ENCODE peak calls at places on chromosomes 4 and X, in ten cellular contexts. N, B, R, I, M, C, O, U, H and A are unnamed samples.

GRCh38 chrX:23327104-23327503 is 7.5 kb upstream of the PTCHD1 start:
- DNase-seq in O (peak), I (no peak), U (no peak), R (no peak), B (no peak), N (no peak), C (no peak), M (no peak), H (no peak), A (no peak)

GRCh38 chrX:19347916-19348315 is 4.2 kb downstream of the PDHA1 start:
- DNase-seq in I (no peak), M (no peak), N (no peak), O (no peak), R (no peak), C (no peak), U (no peak), H (no peak), B (peak), A (no peak)

GRCh38 chrX:136336623-136337022 is 35.9 kb downstream of the ADGRG4 start:
- DNase-seq in O (no peak), M (no peak), N (no peak), C (no peak), R (no peak), I (no peak), U (no peak), B (no peak), H (no peak), A (no peak)

GRCh38 chrX:28675173-28675572 is 87.9 kb downstream of the IL1RAPL1 start:
- DNase-seq in M (no peak), O (no peak), I (no peak), C (no peak), B (no peak), U (no peak), H (no peak), N (no peak), R (no peak), A (no peak)

GRCh38 chr4:13544556-13545393 is 467 bp upstream of the NKX3-2 start:
- DNase-seq in R (peak), M (no peak), C (peak), U (peak), H (peak), I (peak), B (peak), N (no peak), O (peak), A (peak)

GRCh38 chr4:57764840-57765239 is 654.7 kb upstream of the IGFBP7 start:
- DNase-seq in I (no peak), H (no peak), U (no peak), B (no peak), O (no peak), R (no peak), C (no peak), M (no peak), N (no peak), A (no peak)

GRCh38 chr4:84050014-84050413 is 449.1 kb downstream of the NKX6-1 start:
- DNase-seq in M (no peak), U (no peak), C (peak), B (no peak), O (no peak), R (no peak), H (peak), I (no peak), N (no peak), A (no peak)

GRCh38 chr4:23422878-23423277 is 467.0 kb downstream of the PPARGC1A start:
- DNase-seq in H (no peak), C (no peak), M (no peak), N (no peak), O (no peak), U (no peak), I (no peak), R (no peak), B (no peak), A (no peak)

GRCh38 chr4:134773497-134774000 is 572.0 kb upstream of the PABPC4L start:
- DNase-seq in R (no peak), I (no peak), M (no peak), B (no peak), U (peak), N (no peak), H (no peak), C (no peak), O (no peak), A (no peak)

GRCh38 chrX:40471965-40472648 is 108.7 kb upstream of the ATP6AP2 start:
- DNase-seq in H (peak), M (no peak), N (no peak), B (peak), C (peak), U (peak), O (peak), I (peak), R (peak), A (no peak)

GRCh38 chr4:26206339-26206738 is 114.5 kb upstream of the RBPJ start:
- DNase-seq in M (no peak), C (no peak), U (no peak), N (no peak), H (no peak), B (peak), O (peak), R (no peak), I (no peak), A (peak)

GRCh38 chrX:154799554-154800348 is 5.5 kb downstream of the MPP1 start:
- DNase-seq in I (no peak), O (peak), H (peak), U (no peak), B (no peak), N (no peak), R (no peak), C (peak), M (no peak), A (peak)

GRCh38 chr4:1278336-1278670 is 11.4 kb upstream of the MAEA start:
- DNase-seq in I (no peak), C (no peak), R (no peak), U (no peak), B (no peak), H (no peak), M (no peak), N (no peak), O (no peak), A (no peak)

GRCh38 chr4:165537028-165537648 is 158.3 kb downstream of the CPE start:
- DNase-seq in N (no peak), O (peak), R (peak), B (peak), M (no peak), C (no peak), U (no peak), H (peak), I (no peak), A (peak)